ENCODE peak calls at places on chromosomes 6 and 20, in six cellular contexts. X, F, A, S, V and H are unnamed samples.
A peak's percentile ranks its signal among the peaks of the same experiment; 100 is the strongest.

GRCh38 chr6:45488884-45489283 is 111.2 kb upstream of the SUPT3H start:
- DNase-seq in F (no peak), S (no peak), X (no peak), A (no peak), V (no peak), H (no peak)

GRCh38 chr6:162181741-162182401 is 545.7 kb downstream of the PRKN start:
- DNase-seq in X (no peak), S (no peak), A (peak; percentile 49), V (no peak), F (no peak), H (no peak)

GRCh38 chr20:38844963-38845362 is 39.5 kb downstream of the PPP1R16B start:
- DNase-seq in A (no peak), S (no peak), X (no peak), F (no peak), V (no peak), H (no peak)

GRCh38 chr6:15441215-15441868 is 195.5 kb downstream of the JARID2 start:
- DNase-seq in V (no peak), A (peak; percentile 65), F (no peak), S (peak; percentile 77), X (peak; percentile 78), H (no peak)

GRCh38 chr6:1712451-1712850 is 102.7 kb downstream of the FOXC1 start:
- DNase-seq in X (no peak), S (no peak), A (no peak), V (no peak), F (no peak), H (no peak)

GRCh38 chr6:57040011-57040410 is 6.5 kb upstream of the KIAA1586 start:
- DNase-seq in F (no peak), V (no peak), X (no peak), S (peak; percentile 48), A (no peak), H (no peak)

GRCh38 chr6:25417206-25417605 is 138.0 kb downstream of the CARMIL1 start:
- DNase-seq in A (no peak), X (no peak), V (no peak), F (no peak), S (peak; percentile 26), H (no peak)

GRCh38 chr20:59560588-59561227 is 43.6 kb upstream of the PHACTR3 start:
- DNase-seq in V (no peak), S (peak; percentile 52), X (peak; percentile 11), F (no peak), A (no peak), H (no peak)

GRCh38 chr6:73041051-73041450 is 184.2 kb downstream of the KHDC1L start:
- DNase-seq in X (no peak), S (no peak), V (no peak), F (no peak), A (no peak), H (no peak)

GRCh38 chr20:5504061-5504739 is 187.4 kb upstream of the PROKR2 start:
- DNase-seq in S (no peak), X (no peak), A (peak; percentile 44), V (peak; percentile 21), F (no peak), H (no peak)

GRCh38 chr6:96450760-96451116 is 70.9 kb upstream of the UFL1 start:
- DNase-seq in A (no peak), X (no peak), V (no peak), F (no peak), S (no peak), H (no peak)

GRCh38 chr20:10213526-10213925 is 5.1 kb upstream of the SNAP25 start:
- DNase-seq in S (no peak), V (no peak), A (no peak), X (no peak), F (no peak), H (no peak)

GRCh38 chr6:169938262-169938701 is 186.9 kb downstream of the ERMARD start:
- DNase-seq in A (no peak), V (no peak), S (no peak), F (no peak), X (no peak), H (no peak)

GRCh38 chr20:14189794-14190402 is 147.5 kb downstream of the FLRT3 start:
- DNase-seq in S (peak; percentile 21), V (no peak), A (peak; percentile 54), X (peak; percentile 62), F (no peak), H (no peak)

GRCh38 chr20:48623176-48623905 is 204.5 kb downstream of the PREX1 start:
- DNase-seq in X (no peak), S (peak; percentile 47), V (no peak), F (no peak), A (no peak), H (no peak)

GRCh38 chr20:22654243-22654642 is 69.9 kb upstream of the FOXA2 start:
- DNase-seq in F (no peak), A (no peak), V (no peak), X (no peak), S (no peak), H (no peak)

GRCh38 chr20:59195316-59195993 is 31.8 kb downstream of the ZNF831 start:
- DNase-seq in S (no peak), V (no peak), F (no peak), X (no peak), A (no peak), H (no peak)

GRCh38 chr6:32153252-32153834 is 598 bp upstream of the PPT2 start:
- DNase-seq in X (peak; percentile 41), A (no peak), S (peak; percentile 89), F (no peak), V (no peak), H (no peak)

GRCh38 chr6:37546141-37546871 is 46.6 kb upstream of the CCDC167 start:
- DNase-seq in S (peak; percentile 63), A (no peak), X (no peak), F (no peak), V (no peak), H (no peak)

GRCh38 chr6:7107578-7108195 is at the start of gene RREB1:
- DNase-seq in F (peak; percentile 22), V (no peak), X (peak; percentile 54), A (peak; percentile 63), S (peak; percentile 82), H (peak; percentile 81)

GRCh38 chr6:53671111-53671510 is 5.6 kb upstream of the KLHL31 start:
- DNase-seq in F (no peak), X (peak; percentile 15), S (no peak), V (no peak), A (peak; percentile 59), H (no peak)

GRCh38 chr6:71577766-71578165 is 289.2 kb downstream of the OGFRL1 start:
- DNase-seq in S (peak; percentile 47), V (no peak), X (no peak), A (no peak), F (no peak), H (no peak)

GRCh38 chr6:39855356-39855995 is 63.3 kb downstream of the DAAM2 start:
- DNase-seq in V (no peak), F (no peak), A (peak; percentile 23), X (peak; percentile 22), S (no peak), H (no peak)

GRCh38 chr20:17189976-17190710 is 36.7 kb upstream of the PCSK2 start:
- DNase-seq in A (no peak), S (no peak), F (no peak), X (no peak), V (no peak), H (no peak)

GRCh38 chr20:1891263-1892121 is 3.7 kb upstream of the SIRPA start:
- DNase-seq in V (no peak), S (peak; percentile 71), X (no peak), A (no peak), F (no peak), H (no peak)

GRCh38 chr6:111798281-111798725 is 74.9 kb downstream of the FYN start:
- DNase-seq in A (no peak), F (no peak), X (no peak), S (no peak), V (no peak), H (no peak)

GRCh38 chr6:111799576-111800467 is 73.4 kb downstream of the FYN start:
- DNase-seq in S (no peak), F (no peak), X (peak; percentile 36), A (no peak), V (no peak), H (no peak)

GRCh38 chr6:111802720-111803119 is 70.5 kb downstream of the FYN start:
- DNase-seq in X (no peak), F (no peak), S (no peak), A (no peak), V (no peak), H (no peak)

GRCh38 chr6:111800821-111801220 is 72.4 kb downstream of the FYN start:
- DNase-seq in A (no peak), X (peak; percentile 53), S (no peak), V (no peak), F (no peak), H (no peak)

GRCh38 chr6:111800468-111800760 is 72.8 kb downstream of the FYN start:
- DNase-seq in A (no peak), V (no peak), S (no peak), X (no peak), F (no peak), H (no peak)
- H3K4me3 ChIP-seq in A (no peak overlapping the region), V (no peak overlapping the region), S (no peak overlapping the region), X (no peak overlapping the region), F (no peak overlapping the region), H (no peak overlapping the region)

DNA sequence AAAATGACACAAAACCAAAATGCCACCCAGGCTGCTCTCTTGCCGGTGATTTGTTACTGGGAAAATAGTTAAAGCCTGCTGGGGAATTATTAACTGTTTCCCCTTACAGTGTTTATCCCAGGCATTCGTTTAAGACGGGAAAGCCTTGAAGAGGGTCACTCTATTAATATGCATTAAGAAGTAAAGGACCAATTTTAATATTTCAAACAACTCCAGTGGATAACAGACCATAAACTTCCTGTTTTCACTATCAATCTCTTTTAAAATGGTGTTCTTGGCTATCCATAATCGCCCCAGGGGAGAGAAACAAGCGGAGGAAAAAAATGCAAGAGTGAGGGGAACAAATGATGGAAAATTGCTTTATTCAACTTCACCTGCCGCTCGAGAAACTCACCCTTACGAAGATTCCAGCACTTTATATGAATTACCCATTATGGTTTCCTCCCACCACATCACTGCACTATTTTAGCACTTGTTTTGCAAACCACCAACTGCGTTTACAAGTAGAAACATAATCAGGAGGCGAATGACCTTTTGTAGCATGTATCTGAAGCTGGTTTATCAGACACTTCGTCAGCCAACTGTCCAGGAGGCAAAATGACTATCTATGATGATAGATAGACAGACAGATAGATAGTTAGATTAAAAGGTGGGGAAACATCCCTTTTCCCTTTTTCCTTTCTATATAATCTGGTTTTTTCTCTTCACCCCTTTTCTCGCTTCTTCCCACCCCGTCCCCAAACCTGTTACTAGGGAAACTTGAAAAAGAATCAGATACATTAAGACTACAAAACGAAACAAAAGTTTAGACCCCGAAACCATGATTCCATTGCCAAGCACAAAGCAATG is 1.2 kb upstream of the ADGRB3 start:
- DNase-seq in F (no peak), S (no peak), A (no peak), X (no peak), V (no peak), H (no peak)
- H3K4me3 ChIP-seq in F (peak overlapping the region; percentile 5), S (no peak overlapping the region), A (peak overlapping the region; percentile 70), X (peak overlapping the region; percentile 72), V (peak overlapping the region; percentile 47), H (peak overlapping the region; percentile 59)

GRCh38 chr20:21509079-21509596 is 4.7 kb downstream of the NKX2-2 start:
- DNase-seq in V (no peak), S (no peak), F (no peak), A (no peak), X (no peak), H (no peak)
- H3K4me3 ChIP-seq in V (no peak overlapping the region), S (no peak overlapping the region), F (no peak overlapping the region), A (no peak overlapping the region), X (no peak overlapping the region), H (no peak overlapping the region)

GRCh38 chr20:47392015-47392720 is 35.7 kb upstream of the ZMYND8 start:
- DNase-seq in X (peak; percentile 97), S (peak; percentile 71), V (peak; percentile 95), F (no peak), A (peak; percentile 89), H (peak; percentile 57)
- H3K4me3 ChIP-seq in X (no peak overlapping the region), S (no peak overlapping the region), V (no peak overlapping the region), F (no peak overlapping the region), A (no peak overlapping the region), H (no peak overlapping the region)